ENCODE peak calls at places on chromosomes 16 and 17, in ten cellular contexts. V is sciatic nerve; C is lower lobe of right lung; B is left colon; Z is activated CD8-positive, alpha-beta T cell treated with anti-CD3 and anti-CD28 coated beads, Interleukin-2, amount 10 ng/mL, durations not matched to agents 7 days and 5 days; E is left cardiac atrium; H is SK-N-SH treated with all-trans-retinoic acid at 6 μM for 48 hours; K is left lung; X is Right ventricle myocardium inferior; U is stimulated activated naive CD8-positive, alpha-beta T cell treated with anti-CD3 and anti-CD28 coated beads, Interleukin-15, Interleukin-2, amounts not matched to agents 100 U/mL and 50 U/mL, for 24 hours. J is an unnamed sample.
A peak's percentile ranks its signal among the peaks of the same experiment; 100 is the strongest.

GRCh38 chr17:73434154-73434553 is 122.4 kb upstream of the CDC42EP4 start:
- ATAC-seq in Z (no peak), H (no peak), V (no peak), C (no peak), X (no peak), E (no peak), U (no peak), B (no peak), K (no peak), J (no peak)

GRCh38 chr17:63151981-63152523 is 186.0 kb downstream of the TANC2 start:
- ATAC-seq in E (no peak), C (no peak), H (peak; percentile 70), X (no peak), B (no peak), K (peak; percentile 15), Z (no peak), U (no peak), V (no peak), J (no peak)

GRCh38 chr17:27610304-27610676 is 20.7 kb upstream of the LGALS9 start:
- ATAC-seq in C (no peak), Z (no peak), V (no peak), B (peak; percentile 58), H (no peak), K (no peak), E (no peak), X (no peak), U (no peak), J (no peak)

GRCh38 chr17:16911141-16911937 is 60.6 kb downstream of the TNFRSF13B start:
- ATAC-seq in U (no peak), H (no peak), V (peak; percentile 68), K (no peak), X (no peak), Z (no peak), E (peak; percentile 30), B (no peak), C (no peak), J (no peak)

GRCh38 chr16:73916839-73917594 is 379.6 kb upstream of the PSMD7 start:
- ATAC-seq in X (peak; percentile 97), U (no peak), K (peak; percentile 61), Z (no peak), V (peak; percentile 94), B (no peak), H (no peak), E (peak; percentile 81), C (peak; percentile 55), J (no peak)

GRCh38 chr17:81086789-81087551 is 52.0 kb downstream of the BAIAP2 start:
- ATAC-seq in K (peak; percentile 1), Z (no peak), X (no peak), V (no peak), U (no peak), C (no peak), B (peak; percentile 73), E (no peak), H (no peak), J (no peak)

GRCh38 chr16:48076455-48077012 is 79.3 kb downstream of the ABCC12 start:
- ATAC-seq in E (no peak), V (peak; percentile 64), K (no peak), X (no peak), H (no peak), U (no peak), B (peak; percentile 37), Z (no peak), C (peak; percentile 57), J (no peak)

GRCh38 chr17:50220811-50221210 is 19.4 kb upstream of the COL1A1 start:
- ATAC-seq in B (no peak), U (no peak), V (no peak), C (no peak), K (no peak), Z (no peak), H (no peak), X (no peak), E (no peak), J (peak; percentile 51)

GRCh38 chr16:79250457-79251098 is 350.0 kb downstream of the MAF start:
- ATAC-seq in B (no peak), Z (no peak), X (no peak), C (no peak), H (no peak), U (no peak), V (peak; percentile 53), E (peak; percentile 53), K (no peak), J (no peak)

GRCh38 chr17:76811834-76812233 is 56.4 kb upstream of the MGAT5B start:
- ATAC-seq in Z (no peak), C (no peak), K (no peak), E (no peak), X (no peak), U (no peak), V (no peak), B (no peak), H (no peak), J (no peak)

GRCh38 chr16:66562986-66563385 is 3.3 kb upstream of the CMTM1 start:
- ATAC-seq in H (no peak), K (no peak), C (no peak), V (no peak), E (no peak), X (no peak), B (no peak), Z (no peak), U (no peak), J (no peak)

GRCh38 chr16:84356591-84357116 is 11.7 kb upstream of the ATP2C2 start:
- ATAC-seq in H (no peak), Z (no peak), B (peak; percentile 46), U (no peak), C (peak; percentile 93), E (no peak), V (peak; percentile 88), K (peak; percentile 95), X (no peak), J (no peak)

GRCh38 chr16:80585764-80586163 is 45.0 kb downstream of the DYNLRB2 start:
- ATAC-seq in U (peak; percentile 39), B (no peak), E (no peak), H (no peak), Z (peak; percentile 42), K (no peak), V (no peak), C (no peak), X (no peak), J (peak; percentile 61)

GRCh38 chr17:78667091-78667490 is 89.9 kb upstream of the DNAH17 start:
- ATAC-seq in U (no peak), X (no peak), K (no peak), E (no peak), B (no peak), V (no peak), H (no peak), C (no peak), Z (no peak), J (no peak)

GRCh38 chr17:58330997-58331814 is 2.6 kb upstream of the TSPOAP1 start:
- ATAC-seq in Z (no peak), U (no peak), C (peak; percentile 48), B (peak; percentile 8), K (peak; percentile 38), H (no peak), E (peak; percentile 18), X (peak; percentile 34), V (peak; percentile 56), J (peak; percentile 0)

GRCh38 chr17:57943140-57943539 is 12.1 kb downstream of the CUEDC1 start:
- ATAC-seq in E (no peak), B (no peak), U (no peak), Z (no peak), K (no peak), H (peak; percentile 70), V (no peak), C (no peak), X (no peak), J (no peak)

GRCh38 chr17:83079766-83080616 is 582 bp downstream of the METRNL start:
- ATAC-seq in Z (peak; percentile 9), H (no peak), V (no peak), X (no peak), C (no peak), E (peak; percentile 6), K (no peak), U (no peak), B (no peak), J (peak; percentile 35)

GRCh38 chr17:1485311-1485747 is 7.2 kb downstream of the MYO1C start:
- ATAC-seq in U (no peak), E (no peak), C (peak; percentile 1), H (peak; percentile 1), V (no peak), K (no peak), B (peak; percentile 3), X (no peak), Z (no peak), J (peak; percentile 35)

GRCh38 chr16:11329080-11329491 is 16.2 kb upstream of the RMI2 start:
- ATAC-seq in B (no peak), C (peak; percentile 22), V (peak; percentile 27), U (no peak), E (no peak), H (peak; percentile 49), K (peak; percentile 6), Z (peak; percentile 25), X (no peak), J (peak; percentile 44)

GRCh38 chr16:21703589-21704174 is 39.9 kb downstream of the OTOA start:
- ATAC-seq in K (no peak), U (no peak), E (no peak), Z (no peak), C (no peak), H (no peak), V (no peak), B (no peak), X (no peak), J (peak; percentile 92)

GRCh38 chr16:57518520-57518919 is 17.9 kb downstream of the CCDC102A start:
- ATAC-seq in Z (no peak), E (no peak), C (no peak), H (no peak), U (no peak), K (no peak), V (no peak), X (no peak), B (peak; percentile 2), J (no peak)

GRCh38 chr17:54948380-54948779 is 20.1 kb downstream of the COX11 start:
- ATAC-seq in H (peak; percentile 71), V (no peak), B (peak; percentile 26), E (no peak), K (peak; percentile 78), C (peak; percentile 21), U (peak; percentile 80), Z (no peak), X (no peak), J (no peak)

GRCh38 chr17:15885770-15886169 is 59.2 kb upstream of the ADORA2B start:
- ATAC-seq in E (no peak), V (no peak), B (no peak), U (peak; percentile 68), C (no peak), K (no peak), X (no peak), H (no peak), Z (peak; percentile 64), J (no peak)

GRCh38 chr16:50473375-50473945 is 74.7 kb upstream of the NKD1 start:
- ATAC-seq in E (no peak), B (no peak), H (no peak), K (no peak), U (peak; percentile 53), X (no peak), V (no peak), Z (no peak), C (no peak), J (peak; percentile 42)

GRCh38 chr17:73855933-73856332 is 211.7 kb upstream of the SDK2 start:
- ATAC-seq in C (no peak), Z (no peak), V (no peak), X (peak; percentile 38), K (no peak), E (no peak), B (no peak), U (no peak), H (no peak), J (no peak)

GRCh38 chr16:1063728-1064127 is 8.8 kb upstream of the SSTR5 start:
- ATAC-seq in H (no peak), B (no peak), X (no peak), Z (no peak), U (no peak), V (no peak), K (no peak), E (no peak), C (no peak), J (no peak)

GRCh38 chr16:11615756-11616447 is 29.2 kb upstream of the LITAF start:
- ATAC-seq in H (no peak), Z (no peak), U (peak; percentile 20), B (no peak), X (no peak), C (no peak), E (no peak), V (no peak), K (no peak), J (no peak)

GRCh38 chr16:83215417-83216001 is 588.7 kb downstream of the CDH13 start:
- ATAC-seq in C (no peak), X (no peak), U (peak; percentile 43), Z (peak; percentile 67), K (peak; percentile 69), E (no peak), B (peak; percentile 61), H (no peak), V (no peak), J (no peak)